ENCODE peak calls at places on chromosomes 12 and 14, in seven cellular contexts. One of them, this sample, is unnamed.

GRCh38 chr12:64187370-64187769 is 34.7 kb downstream of the KICS2 start:
- DNase-seq in vagina: no peak
- DNase-seq in fibroblast of lung: peak
- DNase-seq in psoas muscle: no peak
- DNase-seq in WTC11: no peak
- DNase-seq in astrocyte of the spinal cord: peak
- DNase-seq in HFF-Myc: no peak
- DNase-seq in this sample: no peak

GRCh38 chr14:90522585-90523191 is 125.9 kb downstream of the CALM1 start:
- DNase-seq in vagina: no peak
- DNase-seq in fibroblast of lung: no peak
- DNase-seq in psoas muscle: peak
- DNase-seq in WTC11: no peak
- DNase-seq in astrocyte of the spinal cord: peak
- DNase-seq in HFF-Myc: no peak
- DNase-seq in this sample: no peak

GRCh38 chr12:12553208-12553785 is 9.4 kb downstream of the DUSP16 start:
- DNase-seq in vagina: no peak
- DNase-seq in fibroblast of lung: no peak
- DNase-seq in psoas muscle: no peak
- DNase-seq in WTC11: no peak
- DNase-seq in astrocyte of the spinal cord: no peak
- DNase-seq in HFF-Myc: no peak
- DNase-seq in this sample: no peak

GRCh38 chr14:76203086-76204001 is 51.6 kb downstream of the GPATCH2L start:
- DNase-seq in vagina: no peak
- DNase-seq in fibroblast of lung: peak
- DNase-seq in psoas muscle: no peak
- DNase-seq in WTC11: no peak
- DNase-seq in astrocyte of the spinal cord: peak
- DNase-seq in HFF-Myc: peak
- DNase-seq in this sample: no peak

GRCh38 chr12:81627336-81628189 is 131.6 kb downstream of the PPFIA2 start:
- DNase-seq in vagina: no peak
- DNase-seq in fibroblast of lung: peak
- DNase-seq in psoas muscle: no peak
- DNase-seq in WTC11: no peak
- DNase-seq in astrocyte of the spinal cord: peak
- DNase-seq in HFF-Myc: peak
- DNase-seq in this sample: no peak

GRCh38 chr12:117513353-117513752 is 151.9 kb upstream of the NOS1 start:
- DNase-seq in vagina: no peak
- DNase-seq in fibroblast of lung: no peak
- DNase-seq in psoas muscle: no peak
- DNase-seq in WTC11: no peak
- DNase-seq in astrocyte of the spinal cord: no peak
- DNase-seq in HFF-Myc: no peak
- DNase-seq in this sample: no peak

GRCh38 chr14:56846970-56847928 is 37.0 kb upstream of the OTX2 start:
- DNase-seq in vagina: no peak
- DNase-seq in fibroblast of lung: no peak
- DNase-seq in psoas muscle: no peak
- DNase-seq in WTC11: peak
- DNase-seq in astrocyte of the spinal cord: no peak
- DNase-seq in HFF-Myc: no peak
- DNase-seq in this sample: no peak

GRCh38 chr12:115440438-115440837 is 756.5 kb upstream of the TBX3 start:
- DNase-seq in vagina: no peak
- DNase-seq in fibroblast of lung: peak
- DNase-seq in psoas muscle: peak
- DNase-seq in WTC11: no peak
- DNase-seq in astrocyte of the spinal cord: peak
- DNase-seq in HFF-Myc: peak
- DNase-seq in this sample: no peak

GRCh38 chr12:12870454-12870853 is 20.9 kb upstream of the GPRC5A start:
- DNase-seq in vagina: no peak
- DNase-seq in fibroblast of lung: peak
- DNase-seq in psoas muscle: no peak
- DNase-seq in WTC11: no peak
- DNase-seq in astrocyte of the spinal cord: peak
- DNase-seq in HFF-Myc: peak
- DNase-seq in this sample: no peak

DNA sequence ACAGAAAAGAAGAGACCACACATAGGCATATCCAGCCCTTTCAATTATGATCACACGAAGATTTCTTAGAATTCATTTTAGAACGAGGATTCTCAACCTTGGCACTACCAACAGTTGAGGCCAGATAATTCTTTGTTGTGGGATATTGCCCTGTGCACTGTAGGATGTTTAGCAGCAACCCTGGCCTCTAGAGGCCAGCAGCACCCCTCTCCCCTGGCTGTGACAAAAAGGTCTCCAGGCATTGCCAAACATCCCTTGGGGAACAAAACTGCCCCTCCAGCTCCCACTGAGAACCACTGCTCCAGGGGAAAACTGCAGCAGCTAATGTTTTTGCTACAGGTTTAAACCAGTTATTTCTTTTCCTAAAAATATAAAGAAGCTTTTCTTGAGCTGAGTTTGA is 7.1 kb downstream of the NT5DC3 start:
- DNase-seq in vagina: no peak
- DNase-seq in fibroblast of lung: no peak
- DNase-seq in psoas muscle: no peak
- DNase-seq in WTC11: peak
- DNase-seq in astrocyte of the spinal cord: no peak
- DNase-seq in HFF-Myc: no peak
- DNase-seq in this sample: no peak
- TF ChIP-seq CTCF in vagina: no peak
- TF ChIP-seq CTCF in fibroblast of lung: no peak
- TF ChIP-seq CTCF in psoas muscle: no peak
- TF ChIP-seq CTCF in WTC11: no peak
- TF ChIP-seq CTCF in astrocyte of the spinal cord: no peak
- TF ChIP-seq CTCF in HFF-Myc: no peak
- TF ChIP-seq CTCF in this sample: no peak

GRCh38 chr12:102950107-102950949 is 7.1 kb upstream of the ASCL1 start:
- DNase-seq in vagina: no peak
- DNase-seq in fibroblast of lung: no peak
- DNase-seq in psoas muscle: no peak
- DNase-seq in WTC11: peak
- DNase-seq in astrocyte of the spinal cord: no peak
- DNase-seq in HFF-Myc: no peak
- DNase-seq in this sample: no peak
- TF ChIP-seq CTCF in vagina: no peak
- TF ChIP-seq CTCF in fibroblast of lung: no peak
- TF ChIP-seq CTCF in psoas muscle: no peak
- TF ChIP-seq CTCF in WTC11: no peak
- TF ChIP-seq CTCF in astrocyte of the spinal cord: no peak
- TF ChIP-seq CTCF in HFF-Myc: no peak
- TF ChIP-seq CTCF in this sample: no peak

GRCh38 chr14:65622703-65623102 is 210.2 kb downstream of the FUT8 start:
- DNase-seq in vagina: no peak
- DNase-seq in fibroblast of lung: no peak
- DNase-seq in psoas muscle: no peak
- DNase-seq in WTC11: no peak
- DNase-seq in astrocyte of the spinal cord: no peak
- DNase-seq in HFF-Myc: no peak
- DNase-seq in this sample: no peak
- TF ChIP-seq CTCF in vagina: no peak
- TF ChIP-seq CTCF in fibroblast of lung: no peak
- TF ChIP-seq CTCF in psoas muscle: no peak
- TF ChIP-seq CTCF in WTC11: no peak
- TF ChIP-seq CTCF in astrocyte of the spinal cord: no peak
- TF ChIP-seq CTCF in HFF-Myc: no peak
- TF ChIP-seq CTCF in this sample: no peak

GRCh38 chr12:54228471-54228870 is 39.7 kb upstream of the SMUG1 start:
- DNase-seq in vagina: no peak
- DNase-seq in fibroblast of lung: no peak
- DNase-seq in psoas muscle: no peak
- DNase-seq in WTC11: no peak
- DNase-seq in astrocyte of the spinal cord: no peak
- DNase-seq in HFF-Myc: no peak
- DNase-seq in this sample: no peak

GRCh38 chr12:54230555-54230954 is 41.8 kb upstream of the SMUG1 start:
- DNase-seq in vagina: no peak
- DNase-seq in fibroblast of lung: no peak
- DNase-seq in psoas muscle: no peak
- DNase-seq in WTC11: no peak
- DNase-seq in astrocyte of the spinal cord: no peak
- DNase-seq in HFF-Myc: no peak
- DNase-seq in this sample: no peak

GRCh38 chr12:54231236-54231635 is 42.5 kb upstream of the SMUG1 start:
- DNase-seq in vagina: no peak
- DNase-seq in fibroblast of lung: no peak
- DNase-seq in psoas muscle: no peak
- DNase-seq in WTC11: no peak
- DNase-seq in astrocyte of the spinal cord: no peak
- DNase-seq in HFF-Myc: no peak
- DNase-seq in this sample: no peak

GRCh38 chr12:54229624-54230212 is 40.9 kb upstream of the SMUG1 start:
- DNase-seq in vagina: no peak
- DNase-seq in fibroblast of lung: peak
- DNase-seq in psoas muscle: peak
- DNase-seq in WTC11: no peak
- DNase-seq in astrocyte of the spinal cord: peak
- DNase-seq in HFF-Myc: peak
- DNase-seq in this sample: no peak

GRCh38 chr12:54232790-54233189 is 44.0 kb upstream of the SMUG1 start:
- DNase-seq in vagina: no peak
- DNase-seq in fibroblast of lung: peak
- DNase-seq in psoas muscle: no peak
- DNase-seq in WTC11: no peak
- DNase-seq in astrocyte of the spinal cord: peak
- DNase-seq in HFF-Myc: no peak
- DNase-seq in this sample: no peak
- TF ChIP-seq CTCF in vagina: no peak
- TF ChIP-seq CTCF in fibroblast of lung: peak
- TF ChIP-seq CTCF in psoas muscle: no peak
- TF ChIP-seq CTCF in WTC11: no peak
- TF ChIP-seq CTCF in astrocyte of the spinal cord: no peak
- TF ChIP-seq CTCF in HFF-Myc: no peak
- TF ChIP-seq CTCF in this sample: peak

DNA sequence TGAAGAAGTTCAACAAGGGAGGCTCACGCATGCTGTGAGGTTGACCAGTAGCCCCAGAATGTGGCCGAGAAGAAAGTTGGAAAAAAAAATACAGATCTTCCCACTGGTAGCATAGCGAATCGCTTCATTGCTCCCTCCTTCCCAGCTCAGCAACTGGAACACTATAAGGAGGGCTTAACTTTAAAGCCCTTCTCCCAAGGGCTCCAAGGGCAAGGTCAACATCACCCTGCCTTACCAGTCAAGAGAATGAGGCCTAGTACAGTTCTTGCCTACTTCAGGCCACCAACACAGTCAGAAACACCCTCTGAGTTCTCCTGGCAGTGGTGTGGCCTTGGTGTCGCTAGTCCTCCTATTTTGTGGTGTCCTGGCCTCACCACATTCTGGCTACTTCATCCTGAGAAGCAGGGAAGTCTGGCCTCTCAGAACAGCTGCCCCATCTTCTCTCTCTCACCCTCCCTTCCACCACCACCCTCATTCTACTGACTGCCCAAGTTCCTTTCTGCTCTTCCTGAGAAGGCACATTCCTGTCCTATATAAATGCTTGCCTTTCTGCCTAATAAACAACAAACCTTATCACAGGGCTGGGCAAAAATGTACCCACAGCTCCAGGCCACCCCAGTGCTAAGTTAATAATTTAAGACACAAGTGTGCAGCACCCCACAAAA is 14.6 kb downstream of the OXA1L start:
- DNase-seq in vagina: no peak
- DNase-seq in fibroblast of lung: no peak
- DNase-seq in psoas muscle: no peak
- DNase-seq in WTC11: no peak
- DNase-seq in astrocyte of the spinal cord: peak
- DNase-seq in HFF-Myc: no peak
- DNase-seq in this sample: no peak
- TF ChIP-seq CTCF in vagina: no peak
- TF ChIP-seq CTCF in fibroblast of lung: no peak
- TF ChIP-seq CTCF in psoas muscle: no peak
- TF ChIP-seq CTCF in WTC11: no peak
- TF ChIP-seq CTCF in astrocyte of the spinal cord: no peak
- TF ChIP-seq CTCF in HFF-Myc: no peak
- TF ChIP-seq CTCF in this sample: no peak